ENCODE peak calls at places on chromosomes 16 and 17, in four cellular contexts. K is transverse colon; C is CD8-positive, alpha-beta memory T cell; F is CD4-positive, CD25-positive, alpha-beta regulatory T cell. N is an unnamed sample.

GRCh38 chr16:69190598-69190997 is 3.6 kb downstream of the SNTB2 start:
- DNase-seq in F (no peak), K (no peak), C (no peak), N (no peak)

GRCh38 chr17:2120550-2121335 is 65.8 kb downstream of the HIC1 start:
- DNase-seq in C (no peak), F (no peak), K (no peak), N (no peak)

GRCh38 chr16:12876778-12877177 is 24.6 kb upstream of the SHISA9 start:
- DNase-seq in C (no peak), F (no peak), K (no peak), N (no peak)

GRCh38 chr17:80949451-80950421 is 41.9 kb upstream of the CHMP6 start:
- DNase-seq in K (peak; percentile 6), C (no peak), F (no peak), N (no peak)

GRCh38 chr16:24536671-24537070 is 2.7 kb upstream of the RBBP6 start:
- DNase-seq in C (no peak), F (no peak), K (no peak), N (no peak)

GRCh38 chr17:68437979-68438877 is 19.1 kb downstream of the WIPI1 start:
- DNase-seq in F (no peak), C (no peak), K (peak; percentile 68), N (no peak)

GRCh38 chr16:52070341-52071057 is 476.4 kb downstream of the TOX3 start:
- DNase-seq in C (no peak), K (no peak), F (no peak), N (no peak)

GRCh38 chr17:46935658-46936266 is 12.8 kb downstream of the GOSR2 start:
- DNase-seq in F (no peak), K (peak; percentile 14), C (no peak), N (no peak)

GRCh38 chr17:2892305-2892971 is 96.2 kb downstream of the RAP1GAP2 start:
- DNase-seq in K (peak; percentile 34), F (no peak), C (no peak), N (no peak)

GRCh38 chr17:83178533-83179201 is 99.3 kb downstream of the METRNL start:
- DNase-seq in K (no peak), F (no peak), C (no peak), N (no peak)

GRCh38 chr16:25108054-25108453 is 3.5 kb upstream of the LCMT1 start:
- DNase-seq in F (peak; percentile 10), C (no peak), K (peak; percentile 17), N (no peak)

GRCh38 chr17:65268832-65269231 is 131.7 kb downstream of the RGS9 start:
- DNase-seq in C (no peak), K (no peak), F (no peak), N (no peak)

GRCh38 chr16:397135-397661 is at the start of gene NME4:
- DNase-seq in K (peak; percentile 40), F (no peak), C (no peak), N (no peak)

GRCh38 chr17:17325228-17325627 is 22.1 kb downstream of the NT5M start:
- DNase-seq in C (no peak), F (no peak), K (no peak), N (no peak)

GRCh38 chr16:2468142-2468724 is 2.9 kb upstream of the NTN3 start:
- DNase-seq in K (no peak), C (no peak), F (no peak), N (no peak)

GRCh38 chr17:82239401-82239925 is 10.6 kb downstream of the SLC16A3 start:
- DNase-seq in K (no peak), C (no peak), F (no peak), N (no peak)

GRCh38 chr17:49435630-49436029 is 20.9 kb upstream of the PHB1 start:
- DNase-seq in K (no peak), C (no peak), F (no peak), N (no peak)

GRCh38 chr16:31875112-31875803 is 1.7 kb downstream of the ZNF267 start:
- DNase-seq in F (no peak), K (no peak), C (no peak), N (no peak)

GRCh38 chr17:50501906-50502642 is 6.2 kb upstream of the MYCBPAP start:
- DNase-seq in K (no peak), F (no peak), C (no peak), N (no peak)
- H3K27ac ChIP-seq in K (peak overlapping the region; percentile 29), F (no peak overlapping the region), C (no peak overlapping the region), N (no peak overlapping the region)

DNA sequence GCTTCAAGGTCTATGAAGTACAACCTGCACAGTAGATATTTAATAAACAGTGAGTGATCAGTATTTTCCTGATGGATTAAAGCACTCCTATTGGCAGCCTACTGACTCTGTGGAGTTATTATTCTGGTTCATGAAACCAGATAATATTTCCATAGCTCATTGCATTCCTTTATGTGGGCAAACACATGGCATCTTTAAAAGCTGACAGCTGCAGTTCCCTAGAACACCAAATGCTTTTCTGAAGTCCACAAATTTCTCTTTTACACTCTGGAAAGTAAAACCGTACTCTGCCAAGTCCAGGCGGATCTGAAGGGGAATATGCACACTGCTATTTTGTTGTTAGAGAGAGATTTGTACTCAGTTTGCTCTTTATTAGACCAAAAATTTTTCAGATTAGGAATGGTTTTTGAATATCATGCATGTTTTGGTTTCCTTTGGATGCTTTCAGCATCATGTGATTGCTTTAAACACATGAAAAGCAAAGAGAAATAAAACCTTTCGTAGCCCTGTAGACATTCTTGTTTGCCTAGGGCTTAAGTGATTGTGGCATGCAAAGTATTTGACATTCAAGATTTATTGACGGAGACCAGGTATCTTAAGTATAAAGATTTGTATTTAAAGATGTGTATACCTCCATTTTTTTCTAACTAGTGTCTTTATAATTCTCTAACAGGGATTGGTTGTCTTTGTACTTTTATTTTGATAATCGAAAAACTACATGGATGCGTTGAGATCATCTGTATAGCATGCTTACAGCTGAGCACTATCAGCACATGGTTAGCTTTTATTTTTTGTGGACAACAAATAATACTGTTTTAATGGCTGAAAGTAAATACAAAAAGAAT is 19.5 kb downstream of the SEC14L1 start:
- DNase-seq in K (no peak), C (no peak), F (no peak), N (no peak)
- H3K4me3 ChIP-seq in K (no peak overlapping the region), C (no peak overlapping the region), F (no peak overlapping the region), N (peak overlapping the region; percentile 17)

DNA sequence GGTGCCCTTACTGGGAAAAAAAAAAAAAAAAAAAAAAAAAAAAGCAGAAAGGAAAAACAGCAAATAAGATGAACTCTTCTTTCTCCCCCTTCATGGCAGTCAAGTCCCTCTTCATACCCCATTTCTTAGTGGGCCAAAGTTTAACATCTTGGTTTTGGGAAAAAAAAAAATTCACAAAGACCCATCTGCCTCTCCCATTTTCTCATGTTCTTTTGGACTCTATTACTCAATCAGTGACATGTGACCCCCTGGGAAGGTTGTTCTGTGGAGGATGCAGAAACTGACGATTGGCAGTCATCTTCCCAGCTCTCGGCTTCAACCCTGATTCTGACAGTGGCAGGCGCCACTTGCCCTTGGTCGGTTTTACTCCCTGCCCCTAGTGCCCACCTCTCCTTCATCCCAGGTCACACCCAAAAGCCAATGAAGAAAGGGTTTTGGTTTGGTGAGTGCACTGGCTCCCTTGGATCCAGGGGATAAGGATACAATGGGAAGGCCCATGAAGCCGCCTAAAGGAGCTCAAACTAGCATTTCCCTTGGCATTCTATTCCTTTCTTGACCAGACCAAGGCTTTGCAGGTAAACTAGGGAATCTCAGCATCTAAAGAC is 60.7 kb upstream of the TBX2 start:
- DNase-seq in C (no peak), F (no peak), K (no peak), N (no peak)
- H3K4me1 ChIP-seq in C (no peaks in the 10 kb centered on the region), F (no peaks in the 10 kb centered on the region), K (peaks cover 10% of the 10 kb centered on the region), N (no peaks in the 10 kb centered on the region)

GRCh38 chr16:4940719-4941118 is 3.8 kb upstream of the PPL start:
- DNase-seq in K (no peak), F (no peak), C (no peak), N (no peak)

GRCh38 chr16:4938683-4939030 is 1.7 kb upstream of the PPL start:
- DNase-seq in C (no peak), F (no peak), K (no peak), N (no peak)

GRCh38 chr16:4945560-4946502 is 8.9 kb upstream of the PPL start:
- DNase-seq in K (no peak), C (no peak), F (no peak), N (peak; percentile 84)

GRCh38 chr16:4944333-4945281 is 7.7 kb upstream of the PPL start:
- DNase-seq in F (no peak), C (no peak), K (peak; percentile 84), N (peak; percentile 91)

DNA sequence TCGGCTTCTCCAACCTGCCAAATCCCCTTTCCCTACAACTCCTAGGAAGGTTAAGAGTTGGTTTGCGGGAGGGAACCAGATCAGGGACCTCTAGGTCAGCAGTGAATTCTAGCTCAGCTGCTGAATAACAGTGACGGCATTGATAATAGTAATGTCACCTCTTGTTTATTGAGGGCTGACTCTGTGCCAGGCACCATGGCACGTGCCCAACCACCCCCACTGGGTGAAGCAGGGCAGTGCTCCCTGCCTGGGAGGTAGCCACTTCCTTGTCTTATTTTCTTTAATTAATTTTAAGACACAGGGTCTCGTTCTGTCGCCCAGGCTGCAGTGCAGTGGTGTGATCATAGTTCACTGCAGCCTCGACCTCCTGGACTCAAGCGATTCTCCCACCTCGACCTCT is 5.5 kb upstream of the PPL start:
- DNase-seq in F (no peak), C (no peak), K (no peak), N (no peak)
- H3K27ac ChIP-seq in F (no peak overlapping the region), C (no peak overlapping the region), K (peak overlapping the region; percentile 83), N (peak overlapping the region; percentile 60)

DNA sequence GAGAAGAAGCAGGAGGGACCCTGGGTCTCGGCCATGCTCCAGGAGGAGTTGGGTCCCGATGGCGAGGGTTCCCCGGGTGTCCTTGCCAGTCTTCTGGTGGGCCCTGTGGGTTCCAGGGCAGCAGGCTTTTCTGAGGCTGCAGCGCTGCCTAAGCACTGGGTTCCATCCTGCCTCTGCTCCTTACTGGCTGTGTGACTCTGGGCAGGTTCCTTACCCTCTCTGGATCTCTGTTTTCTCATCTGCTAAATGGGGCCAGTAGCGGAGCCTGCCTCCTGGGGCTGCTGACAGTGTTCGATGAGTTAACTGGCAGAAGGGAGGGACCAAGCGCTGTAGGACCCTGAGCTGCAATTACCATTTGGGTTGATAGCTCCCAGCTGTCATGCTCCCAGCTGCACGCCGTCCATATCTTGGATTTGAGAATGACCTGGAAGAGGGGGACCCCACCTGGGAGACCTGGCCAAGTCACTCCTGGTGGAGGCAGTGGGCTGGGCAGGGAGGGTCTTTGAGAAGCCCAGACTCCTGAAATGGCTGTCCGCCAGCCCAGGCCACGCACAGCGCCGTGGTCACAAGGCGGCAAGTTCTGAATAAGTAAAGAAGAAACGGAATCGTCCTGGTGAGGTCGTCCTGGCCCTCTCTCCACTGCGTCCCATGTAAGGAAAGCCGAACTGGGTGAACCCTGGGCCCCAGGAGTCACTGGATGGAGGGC is 47.2 kb upstream of the GSE1 start:
- DNase-seq in K (no peak), C (no peak), F (no peak), N (no peak)
- H3K4me3 ChIP-seq in K (no peak overlapping the region), C (no peak overlapping the region), F (no peak overlapping the region), N (no peak overlapping the region)

DNA sequence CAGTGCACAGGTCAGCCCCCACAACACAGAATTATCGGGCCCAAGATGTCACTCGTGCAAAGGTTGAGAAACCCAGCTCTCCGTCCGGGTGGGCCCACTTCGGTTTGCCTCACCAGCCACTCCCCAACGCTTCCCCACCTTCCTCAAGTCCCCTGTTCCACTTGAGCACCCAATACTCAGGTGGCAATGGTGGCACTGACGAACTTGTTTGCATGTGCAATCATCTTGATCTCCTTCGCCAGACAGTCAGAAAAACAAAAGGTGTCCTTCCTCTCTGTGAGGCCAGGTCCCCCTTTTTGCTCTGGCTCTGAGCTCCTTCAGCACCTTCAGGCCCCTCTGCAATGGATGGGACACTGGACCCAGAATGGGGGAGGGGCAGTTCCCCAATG is 3.7 kb downstream of the GGA2 start:
- DNase-seq in K (no peak), C (no peak), F (no peak), N (no peak)
- H3K4me1 ChIP-seq in K (peaks cover 45% of the 10 kb centered on the region), C (peaks cover 56% of the 10 kb centered on the region), F (peaks cover 49% of the 10 kb centered on the region), N (peaks cover 32% of the 10 kb centered on the region)